ENCODE peak calls at places on chromosomes 5 and 9, in ten cellular contexts. L, V, K, T, G, N, Z, O, S and U are unnamed samples.
A peak's percentile ranks its signal among the peaks of the same experiment; 100 is the strongest.

GRCh38 chr5:1012316-1012841 is 3.8 kb downstream of the NKD2 start:
- DNase-seq in L (peak; percentile 74), V (no peak), K (no peak), T (no peak), G (peak; percentile 68), N (no peak), Z (peak; percentile 69), O (no peak), S (no peak), U (peak; percentile 75)

GRCh38 chr9:68678430-68678829 is 26.6 kb upstream of the PIP5K1B start:
- DNase-seq in L (no peak), V (peak; percentile 10), K (peak; percentile 4), T (no peak), G (no peak), N (peak; percentile 46), Z (no peak), O (no peak), S (peak; percentile 4), U (no peak)

GRCh38 chr5:84069608-84070179 is 315.0 kb downstream of the EDIL3 start:
- DNase-seq in L (no peak), V (no peak), K (no peak), T (no peak), G (no peak), N (no peak), Z (peak; percentile 31), O (no peak), S (no peak), U (no peak)

GRCh38 chr5:54902817-54903473 is 82.4 kb downstream of the ESM1 start:
- DNase-seq in L (no peak), V (peak; percentile 28), K (no peak), T (no peak), G (no peak), N (no peak), Z (no peak), O (no peak), S (no peak), U (no peak)

GRCh38 chr9:128456613-128457061 is 831 bp downstream of the ODF2 start:
- DNase-seq in L (peak; percentile 83), V (peak; percentile 69), K (peak; percentile 65), T (peak; percentile 32), G (peak; percentile 86), N (peak; percentile 62), Z (peak; percentile 92), O (peak; percentile 61), S (peak; percentile 93), U (peak; percentile 94)

GRCh38 chr5:110086658-110087388 is 397.1 kb downstream of the MAN2A1 start:
- DNase-seq in L (peak; percentile 81), V (peak; percentile 11), K (no peak), T (no peak), G (peak; percentile 82), N (no peak), Z (no peak), O (no peak), S (no peak), U (no peak)

GRCh38 chr9:35816708-35817107 is 1.9 kb upstream of the HINT2 start:
- DNase-seq in L (no peak), V (no peak), K (no peak), T (no peak), G (no peak), N (peak; percentile 50), Z (no peak), O (no peak), S (peak; percentile 39), U (no peak)

GRCh38 chr5:62097361-62097760 is 208.6 kb upstream of the KIF2A start:
- DNase-seq in L (no peak), V (no peak), K (no peak), T (no peak), G (no peak), N (no peak), Z (no peak), O (no peak), S (no peak), U (no peak)

GRCh38 chr5:138937392-138938387 is 62.6 kb upstream of the LRRTM2 start:
- DNase-seq in L (no peak), V (no peak), K (no peak), T (peak; percentile 14), G (no peak), N (no peak), Z (peak; percentile 70), O (peak; percentile 24), S (no peak), U (peak; percentile 17)

GRCh38 chr5:32802764-32803163 is 91.6 kb downstream of the NPR3 start:
- DNase-seq in L (no peak), V (no peak), K (no peak), T (no peak), G (no peak), N (no peak), Z (no peak), O (no peak), S (no peak), U (no peak)

GRCh38 chr5:119136666-119137318 is 65.9 kb downstream of the DMXL1 start:
- DNase-seq in L (no peak), V (no peak), K (no peak), T (no peak), G (no peak), N (no peak), Z (no peak), O (no peak), S (no peak), U (no peak)

GRCh38 chr9:27645166-27645840 is 72.0 kb upstream of the C9orf72 start:
- DNase-seq in L (no peak), V (no peak), K (no peak), T (no peak), G (no peak), N (no peak), Z (no peak), O (no peak), S (no peak), U (no peak)

GRCh38 chr9:73863924-73864323 is 633.2 kb upstream of the RORB start:
- DNase-seq in L (no peak), V (no peak), K (no peak), T (no peak), G (no peak), N (no peak), Z (no peak), O (no peak), S (no peak), U (no peak)

GRCh38 chr5:33049298-33049697 is 338.2 kb downstream of the NPR3 start:
- DNase-seq in L (no peak), V (no peak), K (no peak), T (no peak), G (no peak), N (no peak), Z (no peak), O (no peak), S (no peak), U (no peak)

GRCh38 chr5:128224336-128224735 is 140.8 kb downstream of the SLC12A2 start:
- DNase-seq in L (no peak), V (no peak), K (no peak), T (no peak), G (no peak), N (no peak), Z (no peak), O (no peak), S (no peak), U (no peak)

DNA sequence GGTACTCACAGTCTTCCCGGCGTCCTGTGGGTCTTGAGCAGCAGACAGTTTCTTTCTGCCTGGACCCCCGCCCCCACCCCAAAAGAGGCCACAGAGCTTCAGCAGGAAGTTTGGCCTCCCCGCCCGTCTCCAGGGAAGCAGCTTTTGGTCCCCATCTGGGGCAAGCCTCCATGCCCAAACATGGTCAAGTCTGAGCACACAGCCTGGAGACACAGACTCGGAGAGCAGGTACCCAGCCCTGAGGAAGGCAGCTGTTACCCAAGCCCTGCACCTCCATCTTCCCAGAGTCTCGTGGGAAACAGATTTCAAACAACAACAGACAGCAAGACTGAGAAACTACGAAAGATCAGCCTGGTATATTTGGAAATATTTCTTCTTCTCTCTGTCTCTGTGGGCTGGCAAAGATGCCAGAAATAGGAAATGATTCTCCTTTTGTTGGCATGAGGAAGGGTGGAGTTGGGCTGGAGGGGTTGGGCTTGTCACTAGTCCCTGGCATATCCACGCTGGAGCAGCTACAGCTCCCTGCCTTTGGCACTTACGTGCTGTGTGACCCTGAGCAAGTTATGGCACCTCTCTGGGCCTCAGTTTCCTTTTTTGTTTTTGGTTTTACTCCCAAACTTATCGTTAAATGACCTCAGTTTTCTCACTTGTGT is at the start of gene KCNMB1:
- DNase-seq in L (no peak), V (no peak), K (no peak), T (peak; percentile 70), G (peak; percentile 90), N (no peak), Z (no peak), O (no peak), S (no peak), U (no peak)
- TF ChIP-seq POLR2AphosphoS5 in L (no peak), V (no peak), K (no peak), T (no peak), G (peak; percentile 59), N (no peak), Z (no peak), O (no peak), S (no peak), U (no peak)

GRCh38 chr5:111252799-111253564 is 28.8 kb downstream of the CAMK4 start:
- DNase-seq in L (no peak), V (peak; percentile 26), K (no peak), T (no peak), G (no peak), N (no peak), Z (no peak), O (no peak), S (no peak), U (no peak)
- H3K4me3 ChIP-seq in L (no peak overlapping the region), V (no peak overlapping the region), K (no peak overlapping the region), T (no peak overlapping the region), G (no peak overlapping the region), N (no peak overlapping the region), Z (no peak overlapping the region), O (no peak overlapping the region), S (no peak overlapping the region), U (no peak overlapping the region)

GRCh38 chr5:171907731-171908343 is 98.6 kb downstream of the FBXW11 start:
- DNase-seq in L (no peak), V (peak; percentile 15), K (peak; percentile 65), T (no peak), G (no peak), N (peak; percentile 56), Z (no peak), O (peak; percentile 34), S (peak; percentile 52), U (no peak)
- TF ChIP-seq CTCF in L (peak; percentile 74), V (peak; percentile 82), K (peak; percentile 52), T (peak; percentile 79), G (peak; percentile 76), N (peak; percentile 70), Z (peak; percentile 63), O (peak; percentile 66), S (peak; percentile 85), U (peak; percentile 75)

DNA sequence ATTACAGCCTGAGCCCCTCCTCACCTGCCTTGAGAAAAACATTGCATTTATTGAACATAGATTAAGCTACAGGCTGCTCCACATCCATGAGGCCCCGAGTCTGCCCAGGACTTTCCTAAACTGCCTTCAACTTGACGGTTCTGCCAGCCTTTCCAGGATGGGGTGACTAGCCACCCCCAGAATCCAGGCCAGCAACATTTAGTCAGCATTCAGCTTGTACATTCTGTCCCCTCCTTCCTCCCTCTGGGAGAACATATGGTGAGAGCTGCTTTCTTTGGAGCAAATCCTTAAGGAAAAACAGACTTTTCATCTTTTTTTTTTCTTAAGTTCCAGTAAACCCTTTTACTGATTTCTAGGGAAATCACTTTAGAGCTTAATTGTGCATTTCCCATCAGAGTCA is 145.8 kb downstream of the HSD17B3 start:
- DNase-seq in L (no peak), V (no peak), K (no peak), T (no peak), G (peak; percentile 41), N (no peak), Z (no peak), O (no peak), S (no peak), U (no peak)
- TF ChIP-seq POLR2AphosphoS5 in L (no peak), V (no peak), K (no peak), T (no peak), G (no peak), N (no peak), Z (no peak), O (peak; percentile 57), S (no peak), U (no peak)